ENCODE peak calls at places on chromosomes 13 and 19, in five cellular contexts. V, P, Q, G and L are unnamed samples.

GRCh38 chr13:57637515-57637914 is 6.0 kb downstream of the PCDH17 start:
- DNase-seq in P (no peak), V (no peak), G (no peak), Q (no peak), L (no peak)

GRCh38 chr19:43575955-43576451 is 402 bp downstream of the PINLYP start:
- DNase-seq in V (no peak), P (no peak), G (no peak), Q (no peak), L (no peak)

GRCh38 chr13:105363747-105364177 is 1171.7 kb downstream of the EFNB2 start:
- DNase-seq in P (no peak), Q (no peak), V (no peak), G (no peak), L (no peak)

GRCh38 chr13:113102727-113103126 is 2.9 kb upstream of the F7 start:
- DNase-seq in P (no peak), Q (no peak), G (no peak), V (no peak), L (no peak)

GRCh38 chr13:23384111-23384510 is 49.4 kb downstream of the SACS start:
- DNase-seq in G (no peak), Q (no peak), P (no peak), V (no peak), L (no peak)

GRCh38 chr19:2175742-2176141 is 12.0 kb downstream of the DOT1L start:
- DNase-seq in V (no peak), Q (no peak), P (no peak), G (no peak), L (no peak)

GRCh38 chr19:46513461-46514236 is 18.0 kb upstream of the PNMA8B start:
- DNase-seq in Q (peak; percentile 80), V (peak; percentile 85), G (peak; percentile 72), P (peak; percentile 74), L (peak; percentile 66)

GRCh38 chr19:47598407-47599349 is 10.3 kb upstream of the BICRA start:
- DNase-seq in Q (peak; percentile 80), V (no peak), G (no peak), P (peak; percentile 54), L (no peak)

GRCh38 chr13:89267734-89268133 is 1596.6 kb downstream of the SLITRK5 start:
- DNase-seq in V (no peak), P (no peak), Q (no peak), G (no peak), L (no peak)

GRCh38 chr19:44625531-44626066 is 12.2 kb downstream of the IGSF23 start:
- DNase-seq in P (no peak), Q (no peak), G (no peak), V (no peak), L (no peak)

GRCh38 chr13:114282143-114282685 is 813 bp downstream of the UPF3A start:
- DNase-seq in P (peak; percentile 39), G (no peak), Q (peak; percentile 24), V (peak; percentile 54), L (peak; percentile 29)

GRCh38 chr19:17687141-17687856 is 855 bp downstream of the UNC13A start:
- DNase-seq in V (no peak), P (no peak), Q (no peak), G (no peak), L (no peak)

GRCh38 chr13:45269204-45269603 is 68.4 kb upstream of the KCTD4 start:
- DNase-seq in Q (no peak), P (no peak), V (no peak), G (no peak), L (no peak)

GRCh38 chr13:113837554-113838355 is 26.1 kb downstream of the GAS6 start:
- DNase-seq in G (no peak), P (peak; percentile 84), Q (peak; percentile 97), V (peak; percentile 89), L (no peak)

GRCh38 chr19:15331419-15332310 is 674 bp downstream of the BRD4 start:
- DNase-seq in P (peak; percentile 42), Q (peak; percentile 54), G (peak; percentile 62), V (no peak), L (peak; percentile 32)

GRCh38 chr19:18745931-18746330 is 45.2 kb downstream of the COMP start:
- DNase-seq in Q (no peak), P (no peak), V (no peak), G (no peak), L (no peak)

GRCh38 chr19:556611-557382 is 12.9 kb downstream of the GZMM start:
- DNase-seq in V (no peak), G (no peak), Q (no peak), P (no peak), L (no peak)

GRCh38 chr13:110250258-110250891 is 56.6 kb downstream of the COL4A1 start:
- DNase-seq in G (no peak), P (peak; percentile 28), V (no peak), Q (peak; percentile 33), L (no peak)

GRCh38 chr13:99215466-99215865 is 14.8 kb downstream of the UBAC2 start:
- DNase-seq in Q (no peak), G (peak; percentile 75), V (no peak), P (no peak), L (peak; percentile 59)

GRCh38 chr13:102244617-102245227 is 157.1 kb downstream of the FGF14 start:
- DNase-seq in P (no peak), G (no peak), V (no peak), Q (no peak), L (no peak)

GRCh38 chr19:46586294-46586693 is 14.8 kb upstream of the CALM3 start:
- DNase-seq in Q (no peak), P (no peak), V (no peak), G (no peak), L (no peak)

GRCh38 chr19:17262557-17262956 is 2.0 kb downstream of the USHBP1 start:
- DNase-seq in P (no peak), V (no peak), Q (no peak), G (no peak), L (no peak)

GRCh38 chr13:32829269-32829668 is 187.0 kb upstream of the KL start:
- DNase-seq in P (no peak), Q (no peak), V (no peak), G (no peak), L (no peak)

GRCh38 chr13:47499358-47500150 is 501.5 kb downstream of the SUCLA2 start:
- DNase-seq in V (no peak), Q (no peak), P (no peak), G (no peak), L (no peak)

GRCh38 chr19:51195616-51196015 is 29.3 kb upstream of the CD33 start:
- DNase-seq in V (no peak), P (no peak), Q (no peak), G (no peak), L (no peak)
- H3K9me3 ChIP-seq in V (no peaks in the 10 kb centered on the region), P (peaks cover 3% of the 10 kb centered on the region), Q (no peaks in the 10 kb centered on the region), G (no peaks in the 10 kb centered on the region), L (no peaks in the 10 kb centered on the region)

DNA sequence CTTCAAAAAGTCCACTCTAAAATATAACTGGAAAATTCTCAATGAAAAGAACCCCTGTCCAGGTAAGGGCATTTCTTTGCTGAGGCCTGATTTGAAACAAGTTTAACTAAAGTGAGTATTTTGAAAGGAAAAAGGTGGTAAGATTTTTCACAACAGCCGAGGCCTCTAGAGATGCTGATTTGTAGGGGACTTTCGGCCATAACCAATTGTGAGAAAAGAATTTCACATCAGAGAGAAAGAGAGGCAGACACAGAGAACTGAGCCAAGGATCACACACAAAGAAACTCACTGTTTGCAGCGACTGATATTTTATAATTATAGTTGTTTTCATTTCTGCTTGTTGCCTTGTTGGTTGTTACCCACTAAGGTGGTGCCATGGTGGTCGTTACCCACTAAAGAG is 24.4 kb downstream of the MBD3L2B start:
- DNase-seq in P (no peak), G (no peak), V (no peak), Q (no peak), L (no peak)
- H3K9me3 ChIP-seq in P (peaks cover 6% of the 10 kb centered on the region), G (no peaks in the 10 kb centered on the region), V (no peaks in the 10 kb centered on the region), Q (no peaks in the 10 kb centered on the region), L (no peaks in the 10 kb centered on the region)

DNA sequence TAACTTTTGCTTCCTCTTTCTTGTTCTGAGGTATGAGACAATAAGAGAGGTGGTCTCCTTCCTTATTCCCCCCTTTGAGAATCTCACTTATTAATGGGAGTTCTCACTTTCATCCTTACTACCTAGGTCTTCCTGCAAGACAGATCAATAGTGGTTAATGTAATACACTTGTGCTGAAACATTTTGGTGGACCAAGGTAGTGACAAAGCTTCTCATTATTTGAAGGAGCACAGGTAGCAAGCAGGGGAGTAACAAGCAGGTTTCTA is 17.9 kb downstream of the ZNF700 start:
- DNase-seq in P (no peak), Q (no peak), G (no peak), V (no peak), L (no peak)
- H3K9me3 ChIP-seq in P (peaks cover 58% of the 10 kb centered on the region), Q (no peaks in the 10 kb centered on the region), G (peaks cover 62% of the 10 kb centered on the region), V (peaks cover 92% of the 10 kb centered on the region), L (peaks cover 47% of the 10 kb centered on the region)

GRCh38 chr19:53521373-53522202 is 16.4 kb upstream of the ZNF331 start:
- DNase-seq in Q (no peak), G (no peak), P (no peak), V (no peak), L (no peak)

GRCh38 chr19:53531457-53531856 is 6.5 kb upstream of the ZNF331 start:
- DNase-seq in V (no peak), G (no peak), Q (no peak), P (no peak), L (no peak)

GRCh38 chr19:53530622-53531021 is 7.3 kb upstream of the ZNF331 start:
- DNase-seq in V (no peak), G (no peak), Q (no peak), P (no peak), L (no peak)

GRCh38 chr19:53520547-53521372 is 17.2 kb upstream of the ZNF331 start:
- DNase-seq in P (peak; percentile 94), V (peak; percentile 94), Q (peak; percentile 98), G (peak; percentile 87), L (peak; percentile 73)

DNA sequence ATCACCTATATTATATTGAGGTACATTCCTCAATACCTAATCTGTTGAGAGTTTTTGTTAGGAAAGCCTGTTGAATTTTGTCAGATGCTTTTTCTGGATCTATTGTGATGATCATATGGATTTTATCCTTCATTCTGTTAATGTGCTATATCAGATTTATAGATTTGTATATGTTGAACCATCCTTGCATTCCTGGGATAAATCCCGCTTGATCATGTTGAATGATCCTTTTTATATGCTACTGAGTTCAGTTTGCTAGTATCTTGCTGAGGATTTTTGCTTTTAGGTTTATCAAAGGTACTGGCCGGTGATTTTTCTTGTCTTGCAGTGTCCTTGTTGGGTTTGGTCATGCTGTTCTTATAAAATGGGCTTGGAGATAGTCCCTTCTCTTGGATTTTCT is 12.0 kb upstream of the ZNF331 start:
- DNase-seq in P (no peak), G (no peak), Q (no peak), V (no peak), L (no peak)
- H3K9me3 ChIP-seq in P (peaks cover 4% of the 10 kb centered on the region), G (peaks cover 9% of the 10 kb centered on the region), Q (no peaks in the 10 kb centered on the region), V (peaks cover 11% of the 10 kb centered on the region), L (peaks cover 7% of the 10 kb centered on the region)